ENCODE peak calls at places on chromosome 16, in six cellular contexts. D, L, M, K, O and U are unnamed samples.

GRCh38 chr16:89721644-89722391 is 481 bp downstream of the ZNF276 start:
- DNase-seq in L (peak; percentile 60), D (peak; percentile 89), K (peak; percentile 80), M (no peak), O (peak; percentile 50), U (peak; percentile 74)

GRCh38 chr16:68778551-68779231 is 41.6 kb downstream of the CDH1 start:
- DNase-seq in O (no peak), D (no peak), M (no peak), L (no peak), K (no peak), U (no peak)

GRCh38 chr16:28884045-28884444 is 5.8 kb downstream of the ATP2A1 start:
- DNase-seq in M (no peak), D (no peak), L (no peak), O (no peak), K (no peak), U (no peak)

GRCh38 chr16:72878301-72879269 is 169.3 kb downstream of the ZFHX3 start:
- DNase-seq in D (no peak), K (no peak), O (peak; percentile 70), L (peak; percentile 91), M (peak; percentile 71), U (peak; percentile 75)

GRCh38 chr16:3046506-3047386 is at the start of gene MMP25:
- DNase-seq in O (no peak), L (no peak), K (no peak), D (no peak), M (no peak), U (no peak)

GRCh38 chr16:75238132-75238852 is 13.1 kb downstream of the BCAR1 start:
- DNase-seq in K (peak; percentile 86), D (peak; percentile 93), O (peak; percentile 94), L (peak; percentile 92), M (peak; percentile 86), U (peak; percentile 96)

GRCh38 chr16:66925322-66925840 is at the start of gene RRAD:
- DNase-seq in K (peak; percentile 78), L (peak; percentile 45), M (no peak), O (peak; percentile 70), D (peak; percentile 88), U (peak; percentile 63)

GRCh38 chr16:86016201-86016965 is 117.4 kb downstream of the IRF8 start:
- DNase-seq in L (peak; percentile 75), M (no peak), D (peak; percentile 35), K (no peak), O (peak; percentile 54), U (peak; percentile 38)

GRCh38 chr16:67593288-67593687 is 31.0 kb downstream of the CTCF start:
- DNase-seq in K (no peak), O (no peak), D (no peak), L (no peak), M (no peak), U (no peak)

GRCh38 chr16:4846503-4846900 is 586 bp downstream of the GLYR1 start:
- DNase-seq in L (peak; percentile 44), K (peak; percentile 58), M (peak; percentile 64), O (peak; percentile 79), D (peak; percentile 87), U (peak; percentile 86)

GRCh38 chr16:77211880-77212735 is 12.9 kb downstream of the SYCE1L start:
- DNase-seq in K (peak; percentile 67), D (peak; percentile 84), M (peak; percentile 58), L (peak; percentile 58), O (peak; percentile 42), U (peak; percentile 38)

GRCh38 chr16:57651344-57652333 is 16.5 kb upstream of the ADGRG3 start:
- DNase-seq in K (no peak), O (no peak), L (no peak), M (no peak), D (no peak), U (no peak)

GRCh38 chr16:27020031-27020430 is 46.7 kb upstream of the C16orf82 start:
- DNase-seq in M (no peak), O (no peak), L (no peak), D (no peak), K (no peak), U (no peak)

GRCh38 chr16:15055141-15056053 is 477 bp downstream of the NTAN1 start:
- DNase-seq in L (no peak), M (peak; percentile 59), K (peak; percentile 71), D (peak; percentile 87), O (peak; percentile 52), U (peak; percentile 54)

GRCh38 chr16:68452176-68452575 is 3.9 kb upstream of the SMPD3 start:
- DNase-seq in M (no peak), O (no peak), D (no peak), L (no peak), K (no peak), U (no peak)

GRCh38 chr16:945271-946047 is 25.3 kb downstream of the LMF1 start:
- DNase-seq in D (peak; percentile 42), K (no peak), L (no peak), M (no peak), O (no peak), U (no peak)

GRCh38 chr16:19382084-19382801 is 35.4 kb upstream of the TMC5 start:
- DNase-seq in O (no peak), D (no peak), L (no peak), M (no peak), K (no peak), U (no peak)

GRCh38 chr16:74468807-74469511 is 47.7 kb upstream of the CLEC18B start:
- DNase-seq in L (no peak), O (peak; percentile 35), M (no peak), K (no peak), D (no peak), U (no peak)